ENCODE peak calls at places on chromosomes 12 and 14, in four cellular contexts. One of them, this sample, is unnamed.
A peak's percentile ranks its signal among the peaks of the same experiment; 100 is the strongest.

GRCh38 chr12:108727868-108728735 is 3.2 kb downstream of the CORO1C start:
- DNase-seq in EH: peak; percentile 38
- DNase-seq in ELF-1: no peak
- DNase-seq in activated T-helper 1 cell treated with Interleukin-2 at 50 U/mL for 16 hours: no peak
- DNase-seq in this sample: no peak

GRCh38 chr12:43789941-43790340 is 16.2 kb downstream of the TWF1 start:
- DNase-seq in EH: peak; percentile 22
- DNase-seq in activated T-helper 1 cell treated with Interleukin-2 at 50 U/mL for 16 hours: no peak
- DNase-seq in ELF-1: no peak
- DNase-seq in this sample: no peak

GRCh38 chr12:2891240-2892053 is 756 bp downstream of the TULP3 start:
- DNase-seq in EH: peak; percentile 83
- DNase-seq in ELF-1: peak; percentile 62
- DNase-seq in activated T-helper 1 cell treated with Interleukin-2 at 50 U/mL for 16 hours: no peak
- DNase-seq in this sample: no peak

GRCh38 chr14:93970967-93971634 is 5.3 kb downstream of the ASB2 start:
- DNase-seq in ELF-1: no peak
- DNase-seq in EH: no peak
- DNase-seq in activated T-helper 1 cell treated with Interleukin-2 at 50 U/mL for 16 hours: peak; percentile 22
- DNase-seq in this sample: no peak

GRCh38 chr14:88005978-88006851 is 1.3 kb downstream of the GPR65 start:
- DNase-seq in ELF-1: no peak
- DNase-seq in EH: no peak
- DNase-seq in activated T-helper 1 cell treated with Interleukin-2 at 50 U/mL for 16 hours: peak; percentile 41
- DNase-seq in this sample: no peak

GRCh38 chr14:23578560-23579310 is at the start of gene JPH4:
- DNase-seq in activated T-helper 1 cell treated with Interleukin-2 at 50 U/mL for 16 hours: no peak
- DNase-seq in EH: peak; percentile 25
- DNase-seq in ELF-1: no peak
- DNase-seq in this sample: no peak

GRCh38 chr14:23545740-23546411 is 5.7 kb downstream of the ZFHX2 start:
- DNase-seq in ELF-1: peak; percentile 8
- DNase-seq in EH: no peak
- DNase-seq in activated T-helper 1 cell treated with Interleukin-2 at 50 U/mL for 16 hours: no peak
- DNase-seq in this sample: no peak

GRCh38 chr14:34374998-34375740 is 86.9 kb downstream of the SPTSSA start:
- DNase-seq in activated T-helper 1 cell treated with Interleukin-2 at 50 U/mL for 16 hours: no peak
- DNase-seq in ELF-1: no peak
- DNase-seq in EH: no peak
- DNase-seq in this sample: no peak

GRCh38 chr12:126708492-126708896 is 1558.5 kb upstream of the TMEM132C start:
- DNase-seq in ELF-1: no peak
- DNase-seq in activated T-helper 1 cell treated with Interleukin-2 at 50 U/mL for 16 hours: no peak
- DNase-seq in EH: peak; percentile 70
- DNase-seq in this sample: peak; percentile 2

GRCh38 chr12:105931762-105932587 is 206.8 kb downstream of the NUAK1 start:
- DNase-seq in activated T-helper 1 cell treated with Interleukin-2 at 50 U/mL for 16 hours: no peak
- DNase-seq in EH: no peak
- DNase-seq in ELF-1: no peak
- DNase-seq in this sample: no peak

GRCh38 chr14:22319526-22320352 is 269.3 kb downstream of the DAD1 start:
- DNase-seq in EH: peak; percentile 36
- DNase-seq in activated T-helper 1 cell treated with Interleukin-2 at 50 U/mL for 16 hours: no peak
- DNase-seq in ELF-1: no peak
- DNase-seq in this sample: no peak

GRCh38 chr14:88879016-88879415 is 54.6 kb downstream of the TTC8 start:
- DNase-seq in ELF-1: no peak
- DNase-seq in activated T-helper 1 cell treated with Interleukin-2 at 50 U/mL for 16 hours: no peak
- DNase-seq in EH: peak; percentile 89
- DNase-seq in this sample: peak; percentile 86

This sample was measured in non-pigmented ciliary epithelial cell.